ENCODE peak calls at places on chromosomes 2 and 18, in six cellular contexts. N, U, Q, H, W and R are unnamed samples.

GRCh38 chr2:26172866-26173595 is at the start of gene GAREM2:
- DNase-seq in N (no peak), U (no peak), Q (no peak), H (peak), W (peak), R (peak)

GRCh38 chr2:13662055-13662454 is 945.3 kb downstream of the TRIB2 start:
- DNase-seq in N (peak), U (peak), Q (no peak), H (no peak), W (no peak), R (peak)

GRCh38 chr2:120205901-120206581 is 17.2 kb downstream of the TMEM185B start:
- DNase-seq in N (no peak), U (no peak), Q (peak), H (peak), W (peak), R (no peak)

GRCh38 chr2:20880221-20880771 is 57.4 kb upstream of the LDAH start:
- DNase-seq in N (no peak), U (no peak), Q (no peak), H (peak), W (no peak), R (no peak)

GRCh38 chr2:205877501-205877900 is 195.2 kb downstream of the NRP2 start:
- DNase-seq in N (no peak), U (no peak), Q (no peak), H (no peak), W (no peak), R (no peak)

GRCh38 chr18:54910161-54910919 is 48.9 kb downstream of the CCDC68 start:
- DNase-seq in N (no peak), U (no peak), Q (no peak), H (no peak), W (no peak), R (no peak)

GRCh38 chr18:8525692-8526091 is 83.5 kb upstream of the RAB12 start:
- DNase-seq in N (no peak), U (no peak), Q (no peak), H (peak), W (peak), R (no peak)

GRCh38 chr18:23569299-23570063 is 16.8 kb downstream of the NPC1 start:
- DNase-seq in N (no peak), U (no peak), Q (no peak), H (no peak), W (no peak), R (no peak)

GRCh38 chr2:127968610-127969339 is 59.1 kb downstream of the SAP130 start:
- DNase-seq in N (no peak), U (no peak), Q (no peak), H (no peak), W (no peak), R (no peak)

GRCh38 chr2:200786826-200787225 is 24.9 kb upstream of the BZW1 start:
- DNase-seq in N (peak), U (peak), Q (peak), H (no peak), W (no peak), R (peak)

GRCh38 chr18:53909668-53910067 is 314.8 kb downstream of the MBD2 start:
- DNase-seq in N (peak), U (no peak), Q (no peak), H (no peak), W (no peak), R (peak)

GRCh38 chr2:117983040-117983439 is 30.8 kb downstream of the CCDC93 start:
- DNase-seq in N (no peak), U (peak), Q (no peak), H (no peak), W (no peak), R (no peak)

GRCh38 chr18:48100712-48101165 is 170.3 kb upstream of the SMAD2 start:
- DNase-seq in N (no peak), U (no peak), Q (no peak), H (peak), W (peak), R (no peak)
- H3K9ac ChIP-seq in N (no peak), U (no peak), Q (no peak), H (no peak), W (no peak), R (no peak)

GRCh38 chr2:68764781-68765385 is 30.3 kb downstream of the ARHGAP25 start:
- DNase-seq in N (peak), U (peak), Q (peak), H (no peak), W (no peak), R (no peak)

GRCh38 chr2:68767996-68768395 is 33.4 kb downstream of the ARHGAP25 start:
- DNase-seq in N (no peak), U (no peak), Q (no peak), H (no peak), W (no peak), R (no peak)

GRCh38 chr2:68765739-68766377 is 31.2 kb downstream of the ARHGAP25 start:
- DNase-seq in N (peak), U (peak), Q (peak), H (no peak), W (no peak), R (no peak)

GRCh38 chr2:68767031-68767961 is 32.7 kb downstream of the ARHGAP25 start:
- DNase-seq in N (no peak), U (no peak), Q (peak), H (no peak), W (no peak), R (no peak)

GRCh38 chr2:68766378-68766845 is 31.8 kb downstream of the ARHGAP25 start:
- DNase-seq in N (peak), U (peak), Q (peak), H (no peak), W (no peak), R (no peak)
- H3K9ac ChIP-seq in N (no peak), U (no peak), Q (no peak), H (no peak), W (no peak), R (no peak)

DNA sequence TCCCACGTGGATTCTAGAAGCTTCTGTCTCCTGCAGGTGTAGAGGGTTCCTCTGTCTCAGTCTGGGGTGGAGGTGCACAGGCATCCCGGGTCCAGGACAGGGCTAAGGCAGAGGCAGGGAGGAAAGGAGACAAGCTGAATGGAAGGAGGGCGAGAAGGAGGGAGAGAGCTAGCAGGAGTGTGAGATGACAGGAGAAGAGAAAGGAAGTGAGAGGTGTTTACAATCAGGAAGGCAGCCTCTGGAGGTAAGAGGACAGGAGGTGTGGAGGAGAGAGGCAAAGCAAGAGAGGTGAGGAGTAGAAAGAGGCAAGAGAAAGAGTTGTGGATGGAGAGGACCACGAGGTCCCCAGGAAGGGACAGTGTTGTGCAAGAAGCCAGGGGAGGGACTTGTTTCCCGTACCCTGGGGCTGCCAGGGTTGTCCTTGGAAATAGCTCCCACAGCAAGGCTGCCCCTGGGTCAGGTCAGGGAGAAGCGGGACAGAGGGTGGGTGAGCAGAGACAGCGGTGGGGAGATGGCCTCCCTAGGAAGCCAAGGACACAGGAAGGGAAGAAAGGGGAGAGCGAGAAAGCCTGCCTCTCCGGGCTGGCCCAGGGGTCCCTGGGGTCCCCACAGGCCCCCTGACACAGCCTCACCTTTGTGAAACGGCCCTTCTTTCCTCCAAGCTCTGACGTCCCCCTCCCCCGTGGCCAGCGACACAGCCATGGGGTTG is 136.9 kb downstream of the CYP26B1 start:
- DNase-seq in N (no peak), U (no peak), Q (peak), H (peak), W (no peak), R (no peak)
- H3K9ac ChIP-seq in N (no peak), U (no peak), Q (no peak), H (no peak), W (no peak), R (no peak)

GRCh38 chr2:10303634-10304378 is 1.1 kb downstream of the HPCAL1 start:
- DNase-seq in N (peak), U (no peak), Q (peak), H (no peak), W (peak), R (peak)

GRCh38 chr2:10306901-10307463 is 4.3 kb downstream of the HPCAL1 start:
- DNase-seq in N (no peak), U (no peak), Q (no peak), H (no peak), W (no peak), R (no peak)

GRCh38 chr2:10304458-10305253 is 2.0 kb downstream of the HPCAL1 start:
- DNase-seq in N (no peak), U (no peak), Q (no peak), H (no peak), W (peak), R (no peak)

GRCh38 chr2:10305715-10306114 is 3.0 kb downstream of the HPCAL1 start:
- DNase-seq in N (no peak), U (no peak), Q (no peak), H (peak), W (peak), R (peak)

DNA sequence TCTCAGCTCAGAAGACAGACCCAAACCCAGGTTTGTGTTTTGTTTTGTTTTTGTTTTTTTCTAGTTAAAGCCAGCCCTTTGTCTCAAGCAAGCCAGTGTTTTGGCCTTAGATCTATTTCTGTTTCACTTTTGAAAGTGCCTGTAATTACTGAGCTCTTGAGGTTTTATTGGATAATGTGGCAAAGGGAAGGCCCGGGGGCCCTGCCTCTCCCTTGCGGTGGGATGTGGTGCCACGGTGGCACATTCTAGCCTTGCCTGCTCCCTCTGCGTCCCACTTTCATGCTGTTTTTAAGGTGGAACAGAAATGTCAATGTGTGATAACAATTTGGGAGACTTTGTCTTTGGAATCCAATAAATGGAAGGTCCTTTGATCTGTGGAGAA is 2.5 kb downstream of the HPCAL1 start:
- DNase-seq in N (no peak), U (peak), Q (no peak), H (no peak), W (no peak), R (peak)
- H3K9ac ChIP-seq in N (no peak), U (no peak), Q (no peak), H (no peak), W (no peak), R (no peak)